ENCODE peak calls at places on chromosomes 7 and 10, in six cellular contexts. W is activated T-cell treated with anti-CD3 and anti-CD28 coated beads for 4 hours; L is head of caudate nucleus; Z is astrocyte; C is activated CD8-positive, alpha-beta memory T cell treated with anti-CD3 and anti-CD28 coated beads for 24 hours; N is psoas muscle. H is an unnamed sample.

GRCh38 chr7:120856621-120857352 is 1.2 kb downstream of the TSPAN12 start:
- DNase-seq in W (peak; percentile 1), L (peak; percentile 10), Z (peak; percentile 5), C (peak; percentile 60), N (peak; percentile 57), H (peak; percentile 7)

GRCh38 chr10:1398626-1399410 is 338.5 kb downstream of the ADARB2 start:
- DNase-seq in W (no peak), L (no peak), Z (no peak), C (peak; percentile 19), N (no peak), H (no peak)

GRCh38 chr7:68613405-68613804 is 984.9 kb upstream of the AUTS2 start:
- DNase-seq in W (no peak), L (no peak), Z (peak; percentile 5), C (no peak), N (no peak), H (no peak)

GRCh38 chr10:99403674-99404073 is 26.8 kb downstream of the GOT1 start:
- DNase-seq in W (no peak), L (no peak), Z (no peak), C (no peak), N (no peak), H (no peak)

GRCh38 chr10:33612116-33612515 is 277.6 kb upstream of the NRP1 start:
- DNase-seq in W (no peak), L (no peak), Z (peak; percentile 8), C (no peak), N (no peak), H (no peak)

GRCh38 chr10:63414481-63415260 is 51.1 kb downstream of the JMJD1C start:
- DNase-seq in W (no peak), L (no peak), Z (peak; percentile 49), C (no peak), N (no peak), H (no peak)

GRCh38 chr10:88783734-88784133 is 18.8 kb upstream of the LIPM start:
- DNase-seq in W (no peak), L (no peak), Z (peak; percentile 30), C (no peak), N (no peak), H (no peak)

GRCh38 chr10:132899054-132899750 is 43.2 kb downstream of the CFAP46 start:
- DNase-seq in W (no peak), L (no peak), Z (no peak), C (no peak), N (peak; percentile 46), H (no peak)

GRCh38 chr10:119614686-119615085 is 17.9 kb upstream of the TIAL1 start:
- DNase-seq in W (no peak), L (no peak), Z (no peak), C (no peak), N (no peak), H (no peak)

GRCh38 chr7:87600130-87601124 is at the start of gene ABCB1:
- DNase-seq in W (no peak), L (peak; percentile 68), Z (peak; percentile 66), C (peak; percentile 81), N (peak; percentile 69), H (peak; percentile 22)

GRCh38 chr10:71069909-71070666 is 142.3 kb upstream of the UNC5B start:
- DNase-seq in W (no peak), L (no peak), Z (no peak), C (no peak), N (no peak), H (no peak)

GRCh38 chr7:8564296-8564695 is 130.9 kb downstream of the NXPH1 start:
- DNase-seq in W (no peak), L (no peak), Z (no peak), C (no peak), N (no peak), H (peak; percentile 11)

GRCh38 chr7:35787925-35788324 is 12.9 kb upstream of the SEPTIN7 start:
- DNase-seq in W (no peak), L (no peak), Z (no peak), C (no peak), N (no peak), H (no peak)

GRCh38 chr7:100351657-100352058 is 6.3 kb upstream of the PILRB start:
- DNase-seq in W (no peak), L (no peak), Z (no peak), C (no peak), N (peak; percentile 40), H (no peak)

GRCh38 chr10:104922810-104923209 is 281.7 kb downstream of the SORCS3 start:
- DNase-seq in W (no peak), L (no peak), Z (no peak), C (no peak), N (no peak), H (no peak)

GRCh38 chr7:91228327-91228726 is 35.9 kb upstream of the FZD1 start:
- DNase-seq in W (no peak), L (no peak), Z (peak; percentile 22), C (no peak), N (no peak), H (no peak)

H was measured in pons.